ENCODE peak calls at places on chromosomes 3 and 15, in nine cellular contexts. F is ovary, G is heart left ventricle, C is breast epithelium, U is uterus, O is upper lobe of left lung, Y is stomach, H is Peyer's patch, A is A549. J is an unnamed sample. For H3K4me1, the result is how much of the 10 kb centered on the place peaks cover.

GRCh38 chr15:36682091-36682490 is 102.7 kb downstream of the CDIN1 start:
- DNase-seq in F (no peak), Y (no peak), O (no peak), A (no peak), U (no peak), C (no peak), H (no peak), G (no peak), J (no peak)

GRCh38 chr15:62254137-62254934 is 89.3 kb upstream of the C2CD4B start:
- DNase-seq in O (peak), H (peak), F (peak), G (peak), A (peak), U (peak), C (no peak), Y (peak), J (peak)

GRCh38 chr3:187551419-187551818 is 118.8 kb downstream of the SST start:
- DNase-seq in G (no peak), F (no peak), C (no peak), O (no peak), Y (no peak), A (no peak), H (no peak), U (no peak), J (no peak)

GRCh38 chr15:78195735-78196201 is 38.6 kb downstream of the ACSBG1 start:
- DNase-seq in O (peak), F (no peak), C (peak), A (peak), Y (peak), G (peak), U (no peak), H (peak), J (peak)

GRCh38 chr3:187750041-187750512 is 4.8 kb upstream of the BCL6 start:
- DNase-seq in G (no peak), C (peak), O (peak), A (peak), U (no peak), F (peak), Y (peak), H (peak), J (peak)

GRCh38 chr15:38085931-38086562 is 151.6 kb downstream of the TMCO5A start:
- DNase-seq in F (no peak), A (no peak), H (no peak), O (no peak), G (no peak), Y (no peak), U (no peak), C (no peak), J (no peak)

GRCh38 chr3:26089249-26089648 is 299.4 kb downstream of the OXSM start:
- DNase-seq in O (no peak), Y (no peak), F (no peak), C (no peak), U (no peak), H (no peak), G (no peak), A (no peak), J (no peak)

GRCh38 chr15:78272326-78272725 is 8.0 kb downstream of the DNAJA4 start:
- DNase-seq in G (no peak), H (no peak), A (no peak), Y (no peak), O (no peak), C (no peak), U (no peak), F (no peak), J (no peak)

GRCh38 chr3:197490659-197491058 is 65.1 kb downstream of the BDH1 start:
- DNase-seq in G (no peak), A (no peak), C (no peak), U (no peak), Y (no peak), O (no peak), F (no peak), H (no peak), J (no peak)

GRCh38 chr15:92383528-92384326 is 10.0 kb upstream of the ST8SIA2 start:
- DNase-seq in U (no peak), O (no peak), G (no peak), A (peak), F (no peak), Y (no peak), C (no peak), H (no peak), J (no peak)

GRCh38 chr15:34122771-34123183 is 20.9 kb downstream of the PGBD4 start:
- DNase-seq in O (no peak), H (no peak), F (no peak), Y (no peak), C (no peak), U (no peak), A (no peak), G (no peak), J (no peak)

GRCh38 chr15:86919581-86919980 is 839.9 kb downstream of the AGBL1 start:
- DNase-seq in A (no peak), C (no peak), G (no peak), O (no peak), F (no peak), U (no peak), Y (no peak), H (no peak), J (no peak)

GRCh38 chr3:70716832-70717231 is 404.4 kb upstream of the MDFIC2 start:
- DNase-seq in A (no peak), H (no peak), U (peak), C (no peak), O (no peak), Y (no peak), F (peak), G (no peak), J (peak)

GRCh38 chr15:29910068-29910467 is 87.8 kb upstream of the TJP1 start:
- DNase-seq in O (no peak), H (no peak), U (no peak), Y (no peak), F (no peak), C (no peak), G (no peak), A (no peak), J (peak)

GRCh38 chr15:41013698-41014414 is 60.6 kb downstream of the CHAC1 start:
- DNase-seq in G (no peak), O (no peak), A (no peak), Y (no peak), U (no peak), C (no peak), H (no peak), F (no peak), J (no peak)

GRCh38 chr15:42145546-42146455 is 10.6 kb downstream of the PLA2G4F start:
- DNase-seq in G (no peak), Y (no peak), C (no peak), O (peak), H (no peak), A (no peak), F (peak), U (no peak), J (no peak)

GRCh38 chr3:48662140-48662752 is 440 bp downstream of the CELSR3 start:
- DNase-seq in A (no peak), O (no peak), G (no peak), H (no peak), U (no peak), C (no peak), F (peak), Y (no peak), J (no peak)

GRCh38 chr15:71599404-71600225 is 210.7 kb upstream of the NR2E3 start:
- DNase-seq in U (peak), A (no peak), F (peak), G (peak), C (no peak), Y (peak), H (no peak), O (no peak), J (no peak)

GRCh38 chr15:57647791-57648130 is 56.1 kb downstream of the MYZAP start:
- DNase-seq in Y (peak), H (no peak), U (no peak), F (no peak), O (no peak), G (no peak), C (no peak), A (no peak), J (no peak)

GRCh38 chr15:28975766-28976179 is 90.0 kb downstream of the APBA2 start:
- DNase-seq in F (no peak), C (no peak), G (no peak), Y (no peak), U (no peak), O (no peak), H (no peak), A (peak), J (no peak)

GRCh38 chr3:153042088-153042487 is 119.9 kb upstream of the RAP2B start:
- DNase-seq in U (no peak), Y (no peak), A (no peak), O (no peak), C (no peak), H (no peak), F (no peak), G (no peak), J (no peak)

GRCh38 chr15:48774484-48774883 is 36.4 kb downstream of the CEP152 start:
- DNase-seq in Y (no peak), U (no peak), G (no peak), H (no peak), A (no peak), C (no peak), O (no peak), F (no peak), J (no peak)

GRCh38 chr15:43483306-43484128 is 9.4 kb downstream of the TP53BP1 start:
- DNase-seq in O (no peak), F (no peak), Y (no peak), H (no peak), A (peak), C (no peak), U (no peak), G (no peak), J (no peak)

GRCh38 chr3:99903844-99904243 is 86.2 kb downstream of the CMSS1 start:
- DNase-seq in O (no peak), H (no peak), Y (no peak), A (no peak), C (no peak), F (no peak), U (no peak), G (no peak), J (no peak)

GRCh38 chr3:185460719-185461350 is 38.0 kb downstream of the TMEM41A start:
- DNase-seq in H (no peak), C (no peak), O (no peak), G (no peak), A (peak), F (no peak), Y (no peak), U (no peak), J (no peak)

GRCh38 chr3:97990624-97991277 is 18.5 kb upstream of the RIOX2 start:
- DNase-seq in U (no peak), H (no peak), O (no peak), C (no peak), G (no peak), Y (no peak), F (no peak), A (no peak), J (no peak)

GRCh38 chr15:68027388-68027787 is 26.7 kb upstream of the PIAS1 start:
- DNase-seq in Y (no peak), O (no peak), C (no peak), F (no peak), U (no peak), A (no peak), H (no peak), G (no peak), J (no peak)

GRCh38 chr15:59892995-59893394 is 111.1 kb upstream of the FOXB1 start:
- DNase-seq in Y (no peak), H (no peak), O (no peak), U (no peak), C (no peak), A (no peak), F (no peak), G (no peak), J (no peak)

GRCh38 chr3:158727499-158728377 is 4.5 kb downstream of the RARRES1 start:
- DNase-seq in H (no peak), C (peak), A (peak), Y (peak), O (no peak), U (no peak), G (peak), F (no peak), J (peak)

GRCh38 chr3:49724586-49724985 is 835 bp upstream of the GMPPB start:
- DNase-seq in U (peak), O (no peak), A (no peak), C (no peak), H (peak), Y (no peak), G (peak), F (peak), J (no peak)

GRCh38 chr15:39782441-39783138 is at the start of gene FSIP1:
- DNase-seq in C (peak), A (peak), Y (peak), F (peak), G (peak), O (peak), H (peak), U (peak), J (peak)

GRCh38 chr3:12294885-12295580 is 6.2 kb downstream of the PPARG start:
- DNase-seq in U (no peak), Y (no peak), F (no peak), G (no peak), O (no peak), C (no peak), A (peak), H (no peak), J (no peak)

GRCh38 chr3:45224824-45225464 is 1.1 kb downstream of the TMEM158 start:
- DNase-seq in C (peak), F (peak), A (peak), Y (peak), U (peak), H (peak), G (peak), O (peak), J (peak)

GRCh38 chr15:25235391-25235790 is 203.4 kb downstream of the UBE3A start:
- DNase-seq in F (no peak), A (no peak), O (no peak), Y (no peak), G (no peak), H (no peak), U (no peak), C (no peak), J (no peak)

GRCh38 chr3:101229681-101230080 is 90.7 kb downstream of the IMPG2 start:
- DNase-seq in U (no peak), F (no peak), O (no peak), H (no peak), G (no peak), Y (no peak), C (no peak), A (peak), J (no peak)

GRCh38 chr3:82048711-82049110 is 287.3 kb upstream of the GBE1 start:
- DNase-seq in H (no peak), G (no peak), Y (no peak), F (no peak), C (no peak), A (no peak), U (no peak), O (no peak), J (no peak)

GRCh38 chr3:150223568-150223967 is 184.5 kb upstream of the TSC22D2 start:
- DNase-seq in O (no peak), A (no peak), G (no peak), F (no peak), U (no peak), H (no peak), C (no peak), Y (no peak), J (no peak)

GRCh38 chr3:116337229-116337628 is 108.1 kb downstream of the LSAMP start:
- DNase-seq in U (no peak), Y (no peak), G (no peak), F (no peak), H (no peak), O (no peak), A (no peak), C (no peak), J (no peak)

GRCh38 chr3:182124187-182124586 is 412.5 kb downstream of the SOX2 start:
- DNase-seq in Y (no peak), H (no peak), O (no peak), C (no peak), F (no peak), U (no peak), G (no peak), A (no peak), J (no peak)

GRCh38 chr15:65985387-65985786 is 116.1 kb downstream of the RAB11A start:
- DNase-seq in F (no peak), G (no peak), C (no peak), U (no peak), A (no peak), Y (peak), O (no peak), H (no peak), J (no peak)
- H3K4me3 ChIP-seq in F (no peak), G (no peak), C (no peak), U (no peak), A (no peak), Y (no peak), O (no peak), H (no peak), J (no peak)

GRCh38 chr3:162998205-162998604 is 1501.6 kb downstream of the OTOL1 start:
- DNase-seq in U (no peak), F (no peak), G (no peak), A (no peak), Y (no peak), H (no peak), C (no peak), O (no peak), J (no peak)
- TF ChIP-seq POLR2A in U (no peak), F (no peak), G (no peak), A (no peak), Y (no peak), H (no peak), C (no peak), O (no peak), J (no peak)

GRCh38 chr3:164488893-164489292 is 589.4 kb downstream of the SI start:
- DNase-seq in C (no peak), O (no peak), H (no peak), G (no peak), U (no peak), A (no peak), Y (no peak), F (no peak), J (no peak)

GRCh38 chr3:164486150-164486549 is 592.1 kb downstream of the SI start:
- DNase-seq in H (no peak), C (no peak), A (no peak), Y (no peak), F (no peak), U (no peak), G (no peak), O (no peak), J (no peak)
- H3K4me1 ChIP-seq in H (under half), C (under half), A (under half), Y (under half), F (under half), U (under half), G (under half), O (under half), J (under half)

GRCh38 chr3:32816439-32817194 is 1.2 kb upstream of the TRIM71 start:
- DNase-seq in C (no peak), H (no peak), F (no peak), A (peak), G (no peak), O (peak), Y (no peak), U (no peak), J (no peak)

GRCh38 chr3:32817561-32818430 is at the start of gene TRIM71:
- DNase-seq in C (no peak), H (no peak), O (peak), Y (no peak), A (peak), U (no peak), G (no peak), F (no peak), J (no peak)

GRCh38 chr3:32815812-32816438 is 1.9 kb upstream of the TRIM71 start:
- DNase-seq in H (no peak), Y (no peak), U (no peak), O (peak), F (no peak), A (no peak), G (no peak), C (no peak), J (no peak)

GRCh38 chr3:32818431-32819085 is 761 bp downstream of the TRIM71 start:
- DNase-seq in G (no peak), O (peak), C (no peak), U (no peak), A (no peak), F (no peak), H (no peak), Y (no peak), J (no peak)

DNA sequence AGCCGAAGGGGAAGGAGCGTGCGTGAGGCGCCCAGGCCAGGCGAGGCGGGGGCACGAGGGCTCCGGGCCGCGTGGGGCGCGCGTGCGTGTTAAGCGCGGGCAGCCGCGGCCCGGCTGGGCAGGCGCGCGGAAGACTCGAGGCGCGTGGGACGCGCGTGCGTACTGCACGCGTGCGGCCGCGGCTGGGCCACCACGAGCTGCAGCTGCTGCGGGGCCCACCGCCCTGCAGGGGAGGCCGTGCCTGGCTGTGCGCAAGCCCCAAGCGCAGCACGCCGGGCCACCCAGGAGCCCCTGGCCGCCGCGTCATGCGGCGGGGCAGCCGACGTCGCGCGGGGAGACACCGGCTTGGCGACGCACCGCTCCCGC is 619 bp upstream of the TRIM71 start:
- DNase-seq in F (no peak), U (no peak), Y (no peak), A (no peak), O (peak), G (no peak), H (no peak), C (no peak), J (no peak)
- H3K4me3 ChIP-seq in F (no peak), U (no peak), Y (peak), A (peak), O (peak), G (peak), H (peak), C (peak), J (peak)

GRCh38 chr3:4471907-4472306 is 4.8 kb upstream of the SUMF1 start:
- DNase-seq in Y (no peak), O (no peak), U (no peak), C (no peak), H (no peak), G (no peak), F (no peak), A (no peak), J (no peak)

GRCh38 chr3:4462641-4463040 is 4.4 kb downstream of the SUMF1 start:
- DNase-seq in C (no peak), F (no peak), H (no peak), G (no peak), Y (no peak), A (no peak), O (no peak), U (no peak), J (no peak)

GRCh38 chr3:4464579-4464978 is 2.5 kb downstream of the SUMF1 start:
- DNase-seq in G (no peak), F (no peak), Y (no peak), A (no peak), O (no peak), U (no peak), C (no peak), H (no peak), J (no peak)

GRCh38 chr3:4467522-4467867 is 426 bp upstream of the SUMF1 start:
- DNase-seq in Y (no peak), A (no peak), G (no peak), O (no peak), F (no peak), U (no peak), C (no peak), H (no peak), J (no peak)

GRCh38 chr3:4466783-4467521 is at the start of gene SUMF1:
- DNase-seq in F (peak), G (peak), O (peak), Y (peak), H (peak), C (peak), U (peak), A (peak), J (peak)
- TF ChIP-seq POLR2A in F (peak), G (peak), O (no peak), Y (no peak), H (peak), C (no peak), U (peak), A (peak), J (peak)

GRCh38 chr3:113541519-113541918 is 9.2 kb downstream of the SIDT1 start:
- DNase-seq in U (no peak), Y (no peak), O (no peak), H (no peak), C (no peak), F (no peak), G (no peak), A (no peak), J (no peak)
- H3K4me1 ChIP-seq in U (under half), Y (under half), O (under half), H (under half), C (under half), F (under half), G (under half), A (under half), J (under half)

J was measured in prostate gland.